ENCODE peak calls at places on chromosomes 1 and 21, in eight cellular contexts. D, F, S, B, W, G, E and Z are unnamed samples.

GRCh38 chr1:210217482-210217881 is 15.1 kb upstream of the SERTAD4 start:
- DNase-seq in W (no peak), F (no peak), G (no peak), D (no peak), E (no peak), S (no peak), B (no peak), Z (no peak)

GRCh38 chr1:25540750-25541350 is 2.6 kb upstream of the LDLRAP1 start:
- DNase-seq in B (no peak), D (no peak), G (no peak), W (no peak), F (no peak), S (no peak), E (no peak), Z (no peak)

GRCh38 chr1:94805912-94806311 is 14.2 kb upstream of the SLC44A3 start:
- DNase-seq in W (peak; percentile 55), E (peak; percentile 44), S (peak; percentile 50), D (peak; percentile 48), G (no peak), B (peak; percentile 73), F (peak; percentile 71), Z (peak; percentile 57)

GRCh38 chr1:78277253-78277652 is 213.5 kb upstream of the PTGFR start:
- DNase-seq in S (no peak), G (no peak), E (no peak), B (peak; percentile 83), D (no peak), W (no peak), F (no peak), Z (no peak)

GRCh38 chr1:25688390-25689119 is 72.0 kb downstream of the MAN1C1 start:
- DNase-seq in W (no peak), F (peak; percentile 64), S (no peak), E (no peak), D (no peak), G (no peak), B (peak; percentile 46), Z (no peak)

GRCh38 chr21:25341981-25342380 is 265.3 kb downstream of the MRPL39 start:
- DNase-seq in S (no peak), G (no peak), E (no peak), D (no peak), F (no peak), W (no peak), B (no peak), Z (no peak)

GRCh38 chr1:165927169-165927568 is 99.8 kb downstream of the UCK2 start:
- DNase-seq in D (no peak), F (no peak), B (no peak), S (no peak), E (no peak), W (no peak), G (no peak), Z (no peak)

GRCh38 chr1:244154882-244155531 is 103.9 kb downstream of the ZBTB18 start:
- DNase-seq in F (no peak), E (no peak), D (no peak), S (no peak), W (peak; percentile 27), B (no peak), G (no peak), Z (peak; percentile 56)

GRCh38 chr1:236142358-236143103 is at the start of gene GPR137B:
- DNase-seq in F (peak; percentile 67), S (peak; percentile 56), W (peak; percentile 43), B (peak; percentile 82), E (no peak), D (peak; percentile 71), G (peak; percentile 67), Z (no peak)

GRCh38 chr1:73778511-73778910 is 419.5 kb downstream of the LRRIQ3 start:
- DNase-seq in D (no peak), F (no peak), S (no peak), G (no peak), W (no peak), B (no peak), E (no peak), Z (no peak)

GRCh38 chr1:84078108-84078823 is 65.8 kb upstream of the PRKACB start:
- DNase-seq in D (peak; percentile 33), F (peak; percentile 37), G (peak; percentile 65), B (peak; percentile 59), E (no peak), W (no peak), S (peak; percentile 27), Z (no peak)

GRCh38 chr1:205668951-205669340 is 11.4 kb downstream of the SLC45A3 start:
- DNase-seq in F (peak; percentile 38), S (no peak), B (no peak), W (no peak), G (no peak), D (no peak), E (no peak), Z (peak; percentile 49)

GRCh38 chr1:100629391-100629790 is 90.2 kb upstream of the VCAM1 start:
- DNase-seq in S (no peak), G (no peak), W (no peak), E (no peak), D (no peak), B (peak; percentile 74), F (no peak), Z (no peak)

GRCh38 chr21:29238967-29239289 is 59.8 kb upstream of the BACH1 start:
- DNase-seq in F (no peak), G (no peak), B (no peak), W (no peak), S (no peak), E (no peak), D (no peak), Z (no peak)

GRCh38 chr1:9993571-9994075 is 3.4 kb upstream of the RBP7 start:
- DNase-seq in S (no peak), G (no peak), F (no peak), B (no peak), W (no peak), D (no peak), E (no peak), Z (no peak)

GRCh38 chr1:226470921-226471320 is 63.0 kb upstream of the PARP1 start:
- DNase-seq in E (no peak), F (no peak), S (no peak), D (no peak), B (no peak), W (no peak), G (no peak), Z (no peak)

GRCh38 chr1:60280256-60280655 is 206.7 kb upstream of the C1orf87 start:
- DNase-seq in E (no peak), F (peak; percentile 18), D (no peak), G (no peak), S (no peak), B (peak; percentile 49), W (no peak), Z (no peak)

GRCh38 chr1:25821112-25821476 is 1.3 kb downstream of the MTFR1L start:
- DNase-seq in G (no peak), E (no peak), S (no peak), W (no peak), B (peak; percentile 15), D (no peak), F (no peak), Z (no peak)

GRCh38 chr1:38025233-38025632 is 12.7 kb downstream of the UTP11 start:
- DNase-seq in G (no peak), F (no peak), S (no peak), B (no peak), E (no peak), D (no peak), W (no peak), Z (no peak)
- H3K36me3 ChIP-seq in G (no peaks in the 10 kb centered on the region), F (peaks cover 3% of the 10 kb centered on the region), S (no peaks in the 10 kb centered on the region), B (peaks cover 39% of the 10 kb centered on the region), E (peaks cover 61% of the 10 kb centered on the region), D (peaks cover 56% of the 10 kb centered on the region), W (peaks cover 64% of the 10 kb centered on the region), Z (peaks cover 31% of the 10 kb centered on the region)

DNA sequence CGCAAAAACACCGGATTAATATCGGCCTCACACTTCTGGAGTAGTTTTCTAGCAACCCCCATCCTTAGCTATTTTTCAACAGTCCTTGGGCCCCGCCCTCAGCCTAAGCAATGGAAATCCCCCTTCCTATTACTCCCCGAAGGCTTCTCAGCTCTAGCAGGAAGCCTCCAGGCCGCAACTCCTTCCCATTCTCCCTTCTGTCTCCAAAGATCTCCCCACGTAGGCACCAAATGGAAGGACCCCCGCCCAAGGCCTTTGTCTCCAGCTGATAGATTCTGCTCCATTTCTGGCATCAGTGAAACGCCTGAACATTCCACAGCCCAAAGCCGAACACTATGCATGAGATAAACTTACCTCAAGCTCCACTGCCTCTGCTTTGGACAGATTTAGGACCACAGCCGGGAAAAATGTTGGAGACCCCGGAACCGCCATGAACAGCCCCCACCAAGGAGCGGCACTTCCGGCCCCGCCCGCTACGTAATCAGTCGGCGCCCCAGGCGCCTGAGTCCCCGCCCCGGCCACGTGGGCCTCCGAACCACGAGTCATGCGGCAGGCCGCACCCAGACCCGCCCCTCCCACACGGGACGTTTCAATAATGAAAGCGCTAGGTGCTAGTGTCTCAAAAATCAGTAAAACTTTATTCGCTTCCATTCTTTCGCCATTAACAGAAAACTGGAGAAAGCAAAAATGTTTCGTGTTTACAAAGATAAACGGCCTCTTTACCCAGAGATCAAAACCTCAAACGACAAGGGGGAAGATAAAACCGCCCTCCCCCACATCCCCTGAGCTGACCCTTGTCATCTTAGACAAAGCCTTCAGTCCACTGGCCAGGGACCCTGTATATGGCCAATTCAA is at the start of gene NRAS:
- DNase-seq in F (peak; percentile 98), E (peak; percentile 94), B (peak; percentile 98), S (peak; percentile 92), W (peak; percentile 87), G (peak; percentile 96), D (peak; percentile 95), Z (peak; percentile 91)
- H3K27me3 ChIP-seq in F (no peaks in the 10 kb centered on the region), E (no peaks in the 10 kb centered on the region), B (no peaks in the 10 kb centered on the region), S (no peaks in the 10 kb centered on the region), W (no peaks in the 10 kb centered on the region), G (no peaks in the 10 kb centered on the region), D (no peaks in the 10 kb centered on the region), Z (no peaks in the 10 kb centered on the region)

DNA sequence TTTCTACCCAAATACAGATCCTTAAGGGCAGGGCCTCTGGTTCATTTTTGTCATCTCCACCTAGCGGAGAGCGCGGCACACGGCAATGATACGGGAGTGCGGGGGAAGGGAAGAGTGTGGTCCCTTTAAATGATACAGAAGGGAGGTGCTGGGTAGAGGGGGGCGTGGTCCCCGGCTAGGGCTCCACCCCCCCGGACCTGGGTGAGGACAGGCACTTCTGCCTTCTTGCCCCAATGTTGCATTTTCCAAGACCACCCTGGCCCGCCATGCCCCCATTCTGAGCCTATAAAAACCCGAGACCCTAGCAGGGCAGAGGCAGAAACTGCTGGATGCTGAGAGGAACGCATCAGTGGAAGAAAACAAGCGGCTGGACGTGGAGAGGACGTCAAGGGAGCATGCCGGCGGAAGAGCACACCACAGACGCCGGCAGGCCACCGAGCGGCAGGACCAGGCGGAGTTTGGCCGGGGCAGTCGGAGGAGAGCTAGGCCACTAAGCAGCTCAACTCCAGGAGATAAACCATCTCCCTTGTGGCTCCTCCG is 30.0 kb downstream of the LRRC3 start:
- DNase-seq in G (no peak), W (peak; percentile 29), E (no peak), B (no peak), D (peak; percentile 54), F (peak; percentile 33), S (no peak), Z (peak; percentile 91)
- H3K4me3 ChIP-seq in G (peak overlapping the region; percentile 19), W (peak overlapping the region; percentile 75), E (no peak overlapping the region), B (no peak overlapping the region), D (peak overlapping the region; percentile 21), F (peak overlapping the region; percentile 1), S (no peak overlapping the region), Z (peak overlapping the region; percentile 71)

GRCh38 chr1:202631076-202631923 is 79.0 kb downstream of the SYT2 start:
- DNase-seq in G (no peak), E (no peak), S (no peak), W (no peak), D (no peak), B (no peak), F (no peak), Z (no peak)
- H3K36me3 ChIP-seq in G (no peaks in the 10 kb centered on the region), E (no peaks in the 10 kb centered on the region), S (no peaks in the 10 kb centered on the region), W (no peaks in the 10 kb centered on the region), D (no peaks in the 10 kb centered on the region), B (no peaks in the 10 kb centered on the region), F (no peaks in the 10 kb centered on the region), Z (no peaks in the 10 kb centered on the region)